ENCODE peak calls at places on chromosome 4, in four cellular contexts. P, E, T and S are unnamed samples.

GRCh38 chr4:139550724-139551429 is 5.1 kb downstream of the SETD7 start:
- DNase-seq in P (peak), E (no peak), T (no peak), S (no peak)

GRCh38 chr4:150234246-150234645 is 156.0 kb downstream of the DCLK2 start:
- DNase-seq in P (no peak), E (no peak), T (no peak), S (no peak)

GRCh38 chr4:38757945-38758344 is 24.8 kb downstream of the TLR10 start:
- DNase-seq in E (peak), T (no peak), P (peak), S (no peak)

GRCh38 chr4:118353452-118353851 is 649 bp upstream of the PRSS12 start:
- DNase-seq in E (no peak), T (no peak), P (no peak), S (no peak)

GRCh38 chr4:61374612-61374920 is 174.4 kb downstream of the ADGRL3 start:
- DNase-seq in E (no peak), P (peak), T (no peak), S (no peak)

GRCh38 chr4:30380404-30380998 is 339.7 kb upstream of the PCDH7 start:
- DNase-seq in P (peak), T (peak), E (peak), S (peak)

GRCh38 chr4:23036921-23037495 is 344.3 kb downstream of the GBA3 start:
- DNase-seq in E (no peak), P (no peak), T (no peak), S (no peak)

GRCh38 chr4:183751081-183751480 is 92.0 kb downstream of the TRAPPC11 start:
- DNase-seq in T (no peak), P (no peak), E (no peak), S (no peak)

GRCh38 chr4:83054928-83055327 is 19.9 kb downstream of the COPS4 start:
- DNase-seq in E (no peak), P (no peak), T (no peak), S (no peak)

GRCh38 chr4:26380740-26381139 is 59.9 kb downstream of the RBPJ start:
- DNase-seq in P (no peak), E (no peak), T (no peak), S (no peak)

GRCh38 chr4:23382880-23383279 is 507.0 kb downstream of the PPARGC1A start:
- DNase-seq in P (no peak), E (no peak), T (no peak), S (no peak)

GRCh38 chr4:2260336-2261109 is 1.4 kb downstream of the MXD4 start:
- DNase-seq in E (no peak), T (no peak), P (no peak), S (no peak)

GRCh38 chr4:53510316-53510715 is 81.0 kb downstream of the LNX1 start:
- DNase-seq in T (no peak), E (no peak), P (no peak), S (no peak)

GRCh38 chr4:78588894-78589545 is 37.5 kb downstream of the ANXA3 start:
- DNase-seq in T (no peak), P (no peak), E (no peak), S (no peak)

GRCh38 chr4:48290146-48290772 is 20.6 kb upstream of the TEC start:
- DNase-seq in P (peak), E (no peak), T (peak), S (no peak)

GRCh38 chr4:90840828-90841227 is 713.6 kb downstream of the CCSER1 start:
- DNase-seq in P (no peak), T (no peak), E (no peak), S (no peak)

GRCh38 chr4:2252530-2252924 is 9.4 kb downstream of the MXD4 start:
- DNase-seq in E (no peak), T (no peak), P (no peak), S (no peak)

GRCh38 chr4:75249739-75250138 is 264.5 kb downstream of the RCHY1 start:
- DNase-seq in E (no peak), P (no peak), T (no peak), S (no peak)

GRCh38 chr4:82500106-82500738 is 61.6 kb downstream of the TMEM150C start:
- DNase-seq in P (no peak), T (no peak), E (no peak), S (no peak)

GRCh38 chr4:165716472-165716871 is 156.6 kb upstream of the TLL1 start:
- DNase-seq in E (no peak), T (no peak), P (no peak), S (no peak)

GRCh38 chr4:150217804-150218203 is 139.6 kb downstream of the DCLK2 start:
- DNase-seq in P (no peak), T (no peak), E (no peak), S (no peak)

GRCh38 chr4:163077611-163078010 is 89.1 kb downstream of the NAF1 start:
- DNase-seq in E (no peak), P (no peak), T (no peak), S (no peak)

GRCh38 chr4:7043521-7044414 is 596 bp downstream of the TADA2B start:
- DNase-seq in P (no peak), T (no peak), E (no peak), S (no peak)

GRCh38 chr4:147318581-147318980 is 162.3 kb upstream of the EDNRA start:
- DNase-seq in P (no peak), E (no peak), T (no peak), S (no peak)

GRCh38 chr4:1278336-1278670 is 11.4 kb upstream of the MAEA start:
- DNase-seq in P (no peak), T (no peak), E (no peak), S (no peak)

GRCh38 chr4:612749-613125 is 12.6 kb upstream of the PDE6B start:
- DNase-seq in E (no peak), T (no peak), P (no peak), S (no peak)

GRCh38 chr4:30525662-30526061 is 194.5 kb upstream of the PCDH7 start:
- DNase-seq in E (no peak), P (no peak), T (no peak), S (peak)

GRCh38 chr4:155371432-155372043 is 5.2 kb downstream of the MAP9 start:
- DNase-seq in T (no peak), E (no peak), P (no peak), S (no peak)

GRCh38 chr4:125315571-125316390 is 1.0 kb downstream of the FAT4 start:
- DNase-seq in E (no peak), P (peak), T (peak), S (no peak)

GRCh38 chr4:83527671-83528070 is 8.2 kb upstream of the GPAT3 start:
- DNase-seq in P (no peak), T (no peak), E (no peak), S (no peak)

GRCh38 chr4:137896221-137896737 is 345.9 kb downstream of the SLC7A11 start:
- DNase-seq in T (no peak), P (no peak), E (no peak), S (no peak)

GRCh38 chr4:182809417-182810102 is 107.6 kb downstream of the DCTD start:
- DNase-seq in T (peak), E (no peak), P (no peak), S (no peak)

GRCh38 chr4:174789666-174790065 is 39.4 kb downstream of the GLRA3 start:
- DNase-seq in T (no peak), P (no peak), E (no peak), S (no peak)

GRCh38 chr4:94489075-94489474 is 37.3 kb downstream of the PDLIM5 start:
- DNase-seq in T (no peak), P (no peak), E (no peak), S (no peak)

GRCh38 chr4:94486372-94486801 is 34.6 kb downstream of the PDLIM5 start:
- DNase-seq in P (no peak), E (no peak), T (no peak), S (no peak)

GRCh38 chr4:94490437-94490836 is 38.7 kb downstream of the PDLIM5 start:
- DNase-seq in E (no peak), T (no peak), P (no peak), S (no peak)

GRCh38 chr4:94491322-94491721 is 39.6 kb downstream of the PDLIM5 start:
- DNase-seq in T (no peak), P (no peak), E (no peak), S (no peak)

GRCh38 chr4:94488667-94489066 is 36.9 kb downstream of the PDLIM5 start:
- DNase-seq in E (no peak), P (no peak), T (no peak), S (no peak)
- TF ChIP-seq SUZ12 in E (no peak), P (no peak), T (no peak), S (no peak)

DNA sequence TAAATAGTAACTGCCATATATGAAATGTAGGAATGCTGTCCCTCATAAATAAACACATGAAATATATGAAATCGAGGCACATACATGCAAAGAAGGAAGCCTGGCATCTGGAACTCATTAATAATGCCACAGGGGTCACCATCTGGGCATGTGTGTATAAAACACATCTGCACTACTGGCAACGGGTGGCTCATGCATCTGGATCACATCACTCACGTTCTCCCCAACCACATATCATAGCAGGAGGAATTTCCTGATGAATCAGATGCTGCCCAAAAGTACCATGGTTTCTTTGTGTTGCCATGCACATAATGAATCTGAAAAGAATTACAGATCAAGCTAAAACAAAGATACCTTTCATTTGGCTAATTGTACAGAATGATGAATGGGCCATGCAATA is 28.6 kb downstream of the RNF175 start:
- DNase-seq in P (no peak), T (no peak), E (no peak), S (no peak)
- TF ChIP-seq SUZ12 in P (no peak), T (no peak), E (no peak), S (no peak)

GRCh38 chr4:18405054-18405453 is 383.5 kb upstream of the LCORL start:
- DNase-seq in T (no peak), E (no peak), P (no peak), S (no peak)

GRCh38 chr4:18404642-18405041 is 383.1 kb upstream of the LCORL start:
- DNase-seq in E (no peak), T (no peak), P (no peak), S (no peak)

GRCh38 chr4:18398661-18399060 is 377.1 kb upstream of the LCORL start:
- DNase-seq in P (no peak), E (no peak), T (no peak), S (no peak)

GRCh38 chr4:18401435-18401834 is 379.9 kb upstream of the LCORL start:
- DNase-seq in E (no peak), T (no peak), P (no peak), S (no peak)

DNA sequence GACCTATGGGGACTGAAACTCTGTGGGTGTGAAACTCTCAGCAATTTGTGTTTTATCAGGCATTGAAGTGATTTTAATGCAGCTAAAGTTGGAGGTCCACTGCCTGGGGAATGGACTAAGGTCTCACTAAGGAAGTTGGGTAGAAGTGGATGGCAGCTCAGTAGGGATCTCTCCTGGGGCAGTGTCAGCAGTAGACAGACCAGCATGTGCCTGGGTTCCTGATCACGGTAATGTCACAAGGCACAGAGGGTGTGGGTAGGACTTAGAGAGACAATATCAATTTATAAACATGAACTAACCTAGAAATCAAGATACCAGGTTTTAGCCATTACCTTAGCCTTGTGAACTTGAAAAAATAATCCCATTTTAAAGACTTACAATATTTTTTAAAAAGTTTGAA is 380.3 kb upstream of the LCORL start:
- DNase-seq in E (no peak), T (no peak), P (no peak), S (no peak)
- TF ChIP-seq SUZ12 in E (no peak), T (no peak), P (no peak), S (no peak)

DNA sequence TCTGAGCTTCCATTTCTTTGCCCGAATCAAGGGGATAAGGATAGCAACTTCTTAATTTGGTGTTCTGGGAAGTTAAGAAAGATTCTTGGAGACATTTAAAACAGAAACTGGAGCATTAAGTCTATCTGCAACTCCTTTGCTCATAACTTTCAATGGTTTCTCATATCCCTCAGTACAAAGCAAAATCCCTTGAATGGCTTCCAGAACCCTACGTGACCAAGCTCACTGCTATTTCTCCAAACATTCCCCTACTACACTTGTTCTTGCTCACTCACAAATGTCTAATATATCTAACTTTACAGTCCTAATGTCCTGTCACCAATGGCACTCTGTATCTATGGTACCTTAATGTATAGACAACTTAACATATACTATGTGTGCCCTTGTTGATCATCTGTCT is 849.0 kb upstream of the SLIT2 start:
- DNase-seq in P (no peak), E (no peak), T (no peak), S (no peak)
- TF ChIP-seq SUZ12 in P (no peak), E (no peak), T (no peak), S (no peak)

GRCh38 chr4:4719446-4719845 is 140.0 kb upstream of the MSX1 start:
- DNase-seq in T (no peak), P (no peak), E (no peak), S (no peak)
- TF ChIP-seq SUZ12 in T (no peak), P (no peak), E (no peak), S (no peak)

DNA sequence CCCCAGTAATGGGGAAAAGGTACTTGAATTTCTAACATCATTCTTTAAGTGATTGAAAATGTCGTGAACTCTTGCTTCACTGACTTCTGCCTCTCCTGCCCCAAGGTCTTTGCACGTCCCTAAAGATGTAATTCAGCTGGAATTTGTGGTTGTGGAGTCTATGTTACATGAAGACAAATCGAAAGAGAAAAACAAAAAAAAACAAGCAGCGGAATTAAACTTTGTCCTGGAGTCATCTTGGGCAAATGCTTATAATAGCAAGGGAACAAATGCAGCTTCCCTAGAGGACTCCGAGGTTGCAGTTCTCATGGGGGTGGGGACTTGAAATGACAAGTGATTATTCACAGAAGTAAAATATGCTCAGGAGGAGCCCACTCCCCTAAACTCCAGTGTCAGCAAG is 362.4 kb downstream of the ARHGAP24 start:
- DNase-seq in P (no peak), T (no peak), E (no peak), S (no peak)
- TF ChIP-seq SUZ12 in P (no peak), T (no peak), E (no peak), S (no peak)

GRCh38 chr4:158756588-158756987 is 12.2 kb upstream of the FNIP2 start:
- DNase-seq in E (no peak), P (no peak), T (no peak), S (no peak)

GRCh38 chr4:158758703-158759102 is 10.1 kb upstream of the FNIP2 start:
- DNase-seq in P (no peak), T (no peak), E (no peak), S (no peak)

GRCh38 chr4:158760866-158761265 is 8.0 kb upstream of the FNIP2 start:
- DNase-seq in P (no peak), T (no peak), E (no peak), S (no peak)

GRCh38 chr4:158754385-158755180 is 14.2 kb upstream of the FNIP2 start:
- DNase-seq in T (no peak), P (no peak), E (no peak), S (no peak)

DNA sequence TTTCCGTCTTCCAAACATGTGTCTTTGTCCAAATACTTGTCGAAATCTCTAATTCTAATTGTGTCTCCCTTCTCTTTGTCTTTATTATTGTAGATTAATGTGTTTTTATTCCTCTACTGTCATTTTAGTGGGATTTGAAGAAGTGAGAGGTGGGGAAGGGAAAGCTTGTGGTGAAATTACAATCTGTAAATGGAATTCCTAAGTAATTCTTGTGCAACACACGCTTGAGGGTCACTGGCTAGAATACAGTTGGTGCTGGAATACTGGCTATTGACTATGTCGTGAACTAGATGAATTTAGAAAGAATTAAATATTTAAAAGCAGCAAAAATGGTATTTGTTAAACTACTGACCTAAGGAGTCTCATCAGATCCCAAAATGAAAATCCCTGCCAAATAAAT is 10.7 kb upstream of the FNIP2 start:
- DNase-seq in T (no peak), P (no peak), E (no peak), S (no peak)
- TF ChIP-seq SUZ12 in T (no peak), P (no peak), E (no peak), S (no peak)

DNA sequence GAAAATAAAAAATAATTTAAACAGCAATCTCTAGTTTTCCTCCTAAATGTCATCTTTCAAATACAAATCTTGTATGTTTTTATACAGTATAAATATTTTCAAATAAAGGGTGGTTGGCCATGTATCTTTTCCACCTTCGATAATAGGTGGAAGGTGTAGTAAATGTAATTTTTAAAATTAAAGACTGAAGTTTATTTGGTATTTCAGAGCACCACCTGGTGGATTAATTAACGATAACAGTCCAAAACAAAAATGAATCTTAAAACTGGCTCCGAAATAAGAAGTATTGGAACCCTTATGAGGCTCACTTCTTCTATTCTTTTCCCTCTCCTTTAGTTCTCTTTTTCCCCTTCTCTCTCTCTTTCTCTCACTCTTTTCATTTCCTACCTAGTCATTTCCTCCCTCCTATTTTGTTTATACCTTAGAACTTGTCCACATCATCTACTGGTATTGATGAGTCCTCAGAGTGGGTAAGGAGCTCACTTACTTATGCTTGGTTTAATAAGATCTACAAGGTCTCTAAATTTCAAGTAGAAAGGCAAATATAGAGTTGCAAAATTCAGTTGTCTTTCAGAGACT is 82.9 kb upstream of the EXOC1L start:
- DNase-seq in P (no peak), E (no peak), T (no peak), S (no peak)
- TF ChIP-seq SUZ12 in P (no peak), E (no peak), T (no peak), S (no peak)